ENCODE peak calls at places on chromosomes 6 and 20, in six cellular contexts. A, Z, N, L, M and U are unnamed samples.
A peak's percentile ranks its signal among the peaks of the same experiment; 100 is the strongest.

GRCh38 chr6:37524025-37524647 is 24.4 kb upstream of the CCDC167 start:
- DNase-seq in Z (no peak), M (no peak), L (no peak), A (peak; percentile 58), N (peak; percentile 36), U (no peak)

GRCh38 chr20:50625986-50626677 is 65.2 kb downstream of the RIPOR3 start:
- DNase-seq in A (no peak), L (no peak), Z (peak; percentile 83), N (peak; percentile 58), M (peak; percentile 62), U (no peak)

GRCh38 chr20:16007978-16008377 is 565.3 kb downstream of the KIF16B start:
- DNase-seq in A (no peak), N (no peak), L (no peak), M (no peak), Z (no peak), U (no peak)

GRCh38 chr6:154572592-154572991 is 62.1 kb upstream of the CNKSR3 start:
- DNase-seq in Z (no peak), L (no peak), M (no peak), N (peak; percentile 6), A (no peak), U (no peak)

GRCh38 chr6:154249499-154250298 is 106.9 kb downstream of the IPCEF1 start:
- DNase-seq in N (no peak), L (peak; percentile 23), A (no peak), M (peak; percentile 53), Z (no peak), U (no peak)

GRCh38 chr20:35821807-35822242 is 50.0 kb downstream of the PHF20 start:
- DNase-seq in L (no peak), N (peak; percentile 70), Z (no peak), M (no peak), A (no peak), U (no peak)

GRCh38 chr6:56091159-56091869 is 156.1 kb downstream of the COL21A1 start:
- DNase-seq in N (peak; percentile 88), A (peak; percentile 46), Z (no peak), M (no peak), L (no peak), U (no peak)

GRCh38 chr6:105757512-105758200 is 328.5 kb upstream of the PRDM1 start:
- DNase-seq in Z (no peak), N (no peak), L (peak; percentile 28), M (peak; percentile 23), A (no peak), U (no peak)

GRCh38 chr6:1651362-1651761 is 41.6 kb downstream of the FOXC1 start:
- DNase-seq in M (no peak), L (no peak), A (no peak), N (no peak), Z (no peak), U (no peak)